ENCODE peak calls at places on chromosome 1, in seven cellular contexts. Z is stimulated activated CD8-positive, alpha-beta memory T cell treated with anti-CD3 and anti-CD28 coated beads, Interleukin-15, amount 100 ng/mL, for 1 hour; E is activated CD8-positive, alpha-beta memory T cell treated with anti-CD3 and anti-CD28 coated beads, Interleukin-2, amount 50 U/mL, for 4 hours; G is activated T-cell treated with anti-CD3 and anti-CD28 coated beads for 24 hours; D is ELF-1; O is EL; B is cortex of kidney. H is an unnamed sample.

GRCh38 chr1:12477936-12478611 is 139.9 kb downstream of the DHRS3 start:
- DNase-seq in Z (no peak), E (no peak), G (no peak), D (peak), O (peak), B (no peak), H (no peak)

GRCh38 chr1:203052556-203053059 is 26.3 kb downstream of the PPFIA4 start:
- DNase-seq in Z (no peak), E (no peak), G (no peak), D (no peak), O (no peak), B (no peak), H (no peak)

GRCh38 chr1:37858931-37859506 is 373 bp downstream of the MTF1 start:
- DNase-seq in Z (peak), E (peak), G (no peak), D (no peak), O (peak), B (no peak), H (no peak)

GRCh38 chr1:219081943-219082925 is 91.4 kb upstream of the LYPLAL1 start:
- DNase-seq in Z (no peak), E (no peak), G (no peak), D (no peak), O (no peak), B (no peak), H (no peak)

GRCh38 chr1:241352401-241352800 is 4.6 kb downstream of the RGS7 start:
- DNase-seq in Z (no peak), E (no peak), G (no peak), D (no peak), O (no peak), B (no peak), H (no peak)

GRCh38 chr1:7538033-7538432 is 233.1 kb upstream of the VAMP3 start:
- DNase-seq in Z (no peak), E (no peak), G (no peak), D (peak), O (peak), B (no peak), H (no peak)

GRCh38 chr1:29305943-29306342 is 69.6 kb downstream of the PTPRU start:
- DNase-seq in Z (no peak), E (no peak), G (no peak), D (peak), O (no peak), B (no peak), H (no peak)

GRCh38 chr1:90723561-90724108 is 6.5 kb upstream of the BARHL2 start:
- DNase-seq in Z (no peak), E (no peak), G (no peak), D (peak), O (no peak), B (no peak), H (no peak)

GRCh38 chr1:213082778-213083445 is 31.9 kb downstream of the RPS6KC1 start:
- DNase-seq in Z (no peak), E (no peak), G (no peak), D (no peak), O (no peak), B (no peak), H (no peak)

GRCh38 chr1:43530483-43531452 is at the start of gene PTPRF:
- DNase-seq in Z (no peak), E (peak), G (no peak), D (no peak), O (peak), B (no peak), H (peak)

GRCh38 chr1:117664314-117664713 is 58.5 kb downstream of the TENT5C start:
- DNase-seq in Z (peak), E (peak), G (peak), D (no peak), O (no peak), B (no peak), H (no peak)